ENCODE peak calls at places on chromosomes 3 and 15, in eight cellular contexts. M is activated T-cell treated with anti-CD3 and anti-CD28 coated beads for 48 hours; Z is WTC11; S is foreskin fibroblast; L is LoVo; V is activated CD4-positive, alpha-beta T cell treated with anti-CD3 and anti-CD28 coated beads, Interleukin-2, amount 10 ng/mL, durations not matched to agents 7 days and 5 days; Y is effector CD4-positive, alpha-beta T cell; Q is cardiac fibroblast. G is an unnamed sample.

GRCh38 chr15:72205273-72205672 is 7.7 kb upstream of the GRAMD2A start:
- DNase-seq in V (no peak), S (no peak), Y (no peak), M (no peak), Z (no peak), Q (no peak), L (no peak), G (no peak)

GRCh38 chr3:189041482-189042090 is 130.2 kb upstream of the TPRG1 start:
- DNase-seq in Y (peak), Q (peak), Z (peak), S (peak), L (peak), M (peak), V (peak), G (peak)

GRCh38 chr3:113270786-113271185 is 59.4 kb downstream of the BOC start:
- DNase-seq in V (no peak), Q (no peak), M (no peak), Y (no peak), Z (no peak), S (no peak), L (no peak), G (no peak)

GRCh38 chr3:108060331-108060730 is 30.5 kb downstream of the CD47 start:
- DNase-seq in Z (no peak), M (no peak), V (no peak), S (no peak), Q (no peak), L (no peak), Y (no peak), G (no peak)

GRCh38 chr15:91625506-91625905 is 228.0 kb upstream of the SLCO3A1 start:
- DNase-seq in Y (no peak), S (no peak), L (no peak), Z (no peak), V (no peak), M (no peak), Q (no peak), G (no peak)

GRCh38 chr3:138033202-138033691 is 23.3 kb downstream of the CLDN18 start:
- DNase-seq in Z (no peak), V (no peak), Q (no peak), Y (no peak), S (no peak), M (no peak), L (no peak), G (no peak)

GRCh38 chr15:31473384-31474058 is 146.9 kb downstream of the KLF13 start:
- DNase-seq in Q (no peak), V (no peak), M (no peak), Z (no peak), S (no peak), L (no peak), Y (no peak), G (no peak)

GRCh38 chr3:126034481-126035361 is 49.2 kb downstream of the SLC41A3 start:
- DNase-seq in S (peak), M (no peak), V (no peak), L (no peak), Y (no peak), Q (no peak), Z (no peak), G (no peak)

GRCh38 chr3:155676252-155676981 is 68.5 kb downstream of the PLCH1 start:
- DNase-seq in S (peak), Z (peak), M (no peak), V (no peak), Y (no peak), L (no peak), Q (peak), G (no peak)

GRCh38 chr3:192422998-192423349 is 304.4 kb downstream of the FGF12 start:
- DNase-seq in L (no peak), S (no peak), V (no peak), Q (peak), M (no peak), Z (no peak), Y (no peak), G (no peak)

GRCh38 chr15:99345832-99346462 is 94.7 kb downstream of the LRRC28 start:
- DNase-seq in S (no peak), V (no peak), Z (no peak), L (no peak), M (no peak), Q (no peak), Y (no peak), G (no peak)

GRCh38 chr3:42301446-42302175 is 35.6 kb upstream of the CCK start:
- DNase-seq in M (no peak), L (no peak), V (no peak), Y (no peak), Z (no peak), Q (no peak), S (no peak), G (no peak)

GRCh38 chr3:133130168-133130567 is 92.0 kb downstream of the TMEM108 start:
- DNase-seq in L (no peak), Y (no peak), Z (no peak), S (peak), Q (peak), V (no peak), M (no peak), G (no peak)

GRCh38 chr3:41026394-41027177 is 172.7 kb upstream of the CTNNB1 start:
- DNase-seq in V (no peak), L (no peak), Y (no peak), S (no peak), Z (no peak), M (no peak), Q (peak), G (no peak)

GRCh38 chr3:31766654-31767053 is 214.4 kb downstream of the OSBPL10 start:
- DNase-seq in Y (no peak), L (no peak), Z (no peak), S (no peak), Q (no peak), M (no peak), V (no peak), G (no peak)

GRCh38 chr3:154137036-154137435 is 15.8 kb downstream of the ARHGEF26 start:
- DNase-seq in Z (no peak), M (no peak), Q (no peak), S (no peak), Y (no peak), V (no peak), L (no peak), G (no peak)

GRCh38 chr15:71455107-71455506 is 339.8 kb downstream of the THSD4 start:
- DNase-seq in Z (no peak), V (no peak), L (no peak), Y (no peak), Q (no peak), M (no peak), S (peak), G (no peak)

GRCh38 chr15:74790080-74790916 is 8.4 kb downstream of the CSK start:
- DNase-seq in V (no peak), Z (no peak), L (no peak), Q (peak), Y (peak), M (peak), S (peak), G (peak)

GRCh38 chr3:8421267-8421666 is 80.4 kb upstream of the LMCD1 start:
- DNase-seq in S (no peak), Z (no peak), Q (no peak), V (no peak), M (no peak), Y (no peak), L (no peak), G (no peak)

GRCh38 chr3:109532257-109533216 is 195.2 kb upstream of the DPPA4 start:
- DNase-seq in Q (peak), M (peak), Y (peak), Z (peak), S (peak), V (peak), L (no peak), G (peak)

GRCh38 chr3:124886168-124887051 is 755 bp downstream of the ITGB5 start:
- DNase-seq in V (peak), S (peak), L (peak), M (peak), Y (no peak), Z (peak), Q (peak), G (no peak)

GRCh38 chr3:114551770-114552526 is 258.1 kb downstream of the TIGIT start:
- DNase-seq in Y (no peak), Q (peak), V (no peak), L (peak), M (no peak), Z (no peak), S (peak), G (no peak)

GRCh38 chr3:132721479-132722164 is 587 bp downstream of the NPHP3 start:
- DNase-seq in L (peak), S (peak), M (no peak), V (peak), Q (peak), Z (peak), Y (no peak), G (no peak)

GRCh38 chr3:13647314-13648059 is 98.6 kb downstream of the FBLN2 start:
- DNase-seq in Z (no peak), L (no peak), S (peak), Y (no peak), M (peak), V (peak), Q (peak), G (no peak)

GRCh38 chr3:66484106-66484857 is 16.5 kb downstream of the LRIG1 start:
- DNase-seq in L (no peak), M (no peak), Q (no peak), Z (no peak), Y (no peak), V (no peak), S (no peak), G (no peak)

GRCh38 chr3:71784914-71785593 is at the start of gene PROK2:
- DNase-seq in Q (no peak), Y (no peak), V (peak), S (peak), Z (peak), M (peak), L (no peak), G (no peak)

GRCh38 chr3:130386604-130387263 is 41.3 kb downstream of the COL6A5 start:
- DNase-seq in Z (no peak), V (no peak), Q (peak), M (no peak), S (peak), Y (no peak), L (peak), G (no peak)

GRCh38 chr3:160331127-160331937 is 67.7 kb downstream of the IFT80 start:
- DNase-seq in Y (no peak), Q (peak), L (peak), Z (no peak), V (no peak), S (peak), M (no peak), G (no peak)

GRCh38 chr15:79071901-79072300 is 18.7 kb downstream of the RASGRF1 start:
- DNase-seq in L (no peak), Q (peak), Y (no peak), M (no peak), S (peak), V (no peak), Z (no peak), G (no peak)

GRCh38 chr3:30188713-30189112 is 417.7 kb upstream of the TGFBR2 start:
- DNase-seq in Q (peak), Z (no peak), Y (no peak), V (no peak), M (no peak), S (peak), L (peak), G (no peak)

GRCh38 chr15:64947211-64947610 is 35.5 kb downstream of the ANKDD1A start:
- DNase-seq in V (no peak), M (no peak), S (no peak), Z (no peak), Y (no peak), Q (no peak), L (no peak), G (no peak)

GRCh38 chr3:127172211-127172610 is 20.7 kb upstream of the PRR23E start:
- DNase-seq in S (no peak), V (no peak), M (no peak), Q (no peak), Z (no peak), Y (no peak), L (no peak), G (no peak)

GRCh38 chr3:43691120-43692002 is 623 bp downstream of the ABHD5 start:
- DNase-seq in M (peak), V (peak), S (peak), L (peak), Z (peak), Y (peak), Q (no peak), G (peak)

GRCh38 chr3:8712871-8713360 is 20.7 kb upstream of the CAV3 start:
- DNase-seq in Z (no peak), V (no peak), S (no peak), Q (no peak), M (no peak), Y (no peak), L (no peak), G (no peak)

G was measured in effector memory CD4-positive, alpha-beta T cell.